ENCODE peak calls at places on chromosomes 4 and X, in seven cellular contexts. X is IMR-90, O is tibial nerve, H is suprapubic skin, Q is GM12878, B is uterus, M is endothelial cell of umbilical vein. I is an unnamed sample. For H3K4me1, the result is how much of the 10 kb centered on the place peaks cover.

GRCh38 chr4:986428-986948 is 356 bp upstream of the IDUA start:
- DNase-seq in Q (no peak), X (no peak), M (no peak), H (no peak), O (no peak), B (no peak), I (no peak)

GRCh38 chrX:1582686-1583437 is 8.5 kb upstream of the AKAP17A start:
- DNase-seq in M (no peak), B (no peak), X (no peak), Q (no peak), O (no peak), H (no peak), I (no peak)

GRCh38 chrX:103734125-103734760 is 23.5 kb downstream of the TMEM31 start:
- DNase-seq in B (no peak), M (no peak), H (no peak), O (no peak), Q (no peak), X (peak), I (no peak)

GRCh38 chr4:5391492-5391891 is 316.9 kb downstream of the EVC2 start:
- DNase-seq in O (no peak), H (no peak), M (no peak), Q (no peak), X (no peak), B (no peak), I (no peak)

GRCh38 chr4:41787931-41788330 is 39.4 kb upstream of the PHOX2B start:
- DNase-seq in B (no peak), Q (no peak), O (no peak), X (no peak), M (no peak), H (no peak), I (no peak)

GRCh38 chr4:39320381-39321115 is 45.6 kb downstream of the RFC1 start:
- DNase-seq in O (no peak), B (no peak), Q (no peak), H (no peak), M (peak), X (peak), I (no peak)

GRCh38 chr4:5589495-5589894 is 118.9 kb downstream of the EVC2 start:
- DNase-seq in Q (no peak), H (no peak), M (no peak), B (no peak), X (no peak), O (no peak), I (no peak)

GRCh38 chrX:132017431-132018185 is 5.5 kb upstream of the STK26 start:
- DNase-seq in X (no peak), B (no peak), H (no peak), O (no peak), M (no peak), Q (no peak), I (no peak)

GRCh38 chrX:125205084-125205917 is 114.4 kb upstream of the TEX13C start:
- DNase-seq in O (no peak), H (peak), M (no peak), Q (no peak), B (peak), X (no peak), I (peak)

GRCh38 chr4:951594-952468 is 19.6 kb downstream of the TMEM175 start:
- DNase-seq in H (no peak), X (no peak), O (no peak), B (no peak), M (no peak), Q (no peak), I (no peak)

GRCh38 chrX:12614266-12614665 is 176.9 kb upstream of the PRPS2 start:
- DNase-seq in M (no peak), B (no peak), X (no peak), Q (no peak), O (no peak), H (no peak), I (no peak)

GRCh38 chrX:70970482-70970999 is 39.6 kb upstream of the SLC7A3 start:
- DNase-seq in O (no peak), H (no peak), B (no peak), Q (no peak), X (peak), M (peak), I (no peak)

GRCh38 chrX:108417257-108417656 is 21.0 kb downstream of the COL4A6 start:
- DNase-seq in M (no peak), O (no peak), Q (no peak), H (no peak), B (no peak), X (no peak), I (no peak)

GRCh38 chrX:108419401-108419800 is 18.8 kb downstream of the COL4A6 start:
- DNase-seq in X (no peak), B (no peak), H (no peak), M (no peak), Q (no peak), O (no peak), I (no peak)

GRCh38 chrX:108415891-108416290 is 22.3 kb downstream of the COL4A6 start:
- DNase-seq in X (peak), O (no peak), B (no peak), H (no peak), M (peak), Q (no peak), I (no peak)

GRCh38 chrX:108412783-108413182 is 25.4 kb downstream of the COL4A6 start:
- DNase-seq in H (no peak), Q (no peak), M (no peak), X (no peak), B (no peak), O (no peak), I (no peak)

GRCh38 chrX:108415146-108415545 is 23.1 kb downstream of the COL4A6 start:
- DNase-seq in O (no peak), B (no peak), Q (no peak), X (no peak), H (no peak), M (peak), I (no peak)
- H3K4me1 ChIP-seq in O (under half), B (under half), Q (under half), X (under half), H (under half), M (under half), I (under half)

DNA sequence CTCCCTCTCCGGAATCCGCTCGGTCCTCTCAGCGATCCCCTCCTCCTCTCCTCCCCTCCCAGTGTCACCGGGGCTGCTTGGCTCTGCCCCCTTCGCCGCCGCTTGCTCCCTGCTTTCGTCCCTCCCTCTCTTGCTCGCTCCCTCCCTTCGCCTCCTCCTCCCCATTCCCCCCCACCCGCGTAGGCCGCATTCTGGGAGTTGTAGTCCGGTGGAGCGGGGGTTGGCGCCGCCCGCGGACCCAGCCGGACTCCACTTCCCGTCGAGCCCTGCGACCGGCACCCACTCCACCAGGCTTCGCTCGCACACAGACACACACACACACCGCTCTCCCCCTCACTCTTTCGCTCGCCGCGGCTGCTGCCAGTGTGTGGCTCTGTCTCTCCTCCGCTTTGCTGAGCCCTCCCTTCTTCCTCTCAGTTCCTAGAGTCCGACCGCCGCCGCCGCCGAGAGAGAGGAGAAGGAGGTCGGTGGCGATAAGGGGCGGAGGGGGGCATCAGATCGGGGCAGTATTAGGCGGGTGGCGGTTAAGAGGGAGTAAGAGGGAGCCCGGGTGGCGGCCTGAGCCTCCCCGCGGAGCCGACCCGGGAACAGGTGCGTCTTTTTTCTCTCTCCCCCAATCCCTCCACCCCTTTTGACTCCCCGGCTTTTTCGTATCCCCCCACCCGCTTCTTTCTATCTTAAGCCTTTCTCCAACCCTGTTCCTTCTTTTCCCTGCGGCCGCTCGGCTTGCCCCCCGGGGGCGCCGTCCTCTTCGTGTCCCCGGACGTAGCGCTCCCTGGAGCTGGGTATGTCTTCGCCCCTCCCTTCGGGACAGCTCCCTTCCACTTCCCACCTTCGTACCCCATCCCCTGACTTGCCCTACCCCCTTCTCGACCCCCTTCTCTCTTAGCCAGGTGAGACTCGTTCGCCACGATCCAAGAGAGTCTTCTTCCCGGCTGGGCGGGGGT is at the start of gene BCORL1:
- DNase-seq in H (peak), Q (peak), B (peak), O (peak), X (peak), M (peak), I (peak)
- TF ChIP-seq POLR2A in H (peak), Q (peak), B (peak), O (peak), X (peak), M (peak), I (peak)

GRCh38 chr4:180794352-180794751 is 1448.8 kb upstream of the TENM3 start:
- DNase-seq in H (no peak), X (no peak), Q (no peak), M (no peak), B (no peak), O (no peak), I (no peak)
- H3K27ac ChIP-seq in H (no peak), X (no peak), Q (no peak), M (no peak), B (no peak), O (no peak), I (no peak)

DNA sequence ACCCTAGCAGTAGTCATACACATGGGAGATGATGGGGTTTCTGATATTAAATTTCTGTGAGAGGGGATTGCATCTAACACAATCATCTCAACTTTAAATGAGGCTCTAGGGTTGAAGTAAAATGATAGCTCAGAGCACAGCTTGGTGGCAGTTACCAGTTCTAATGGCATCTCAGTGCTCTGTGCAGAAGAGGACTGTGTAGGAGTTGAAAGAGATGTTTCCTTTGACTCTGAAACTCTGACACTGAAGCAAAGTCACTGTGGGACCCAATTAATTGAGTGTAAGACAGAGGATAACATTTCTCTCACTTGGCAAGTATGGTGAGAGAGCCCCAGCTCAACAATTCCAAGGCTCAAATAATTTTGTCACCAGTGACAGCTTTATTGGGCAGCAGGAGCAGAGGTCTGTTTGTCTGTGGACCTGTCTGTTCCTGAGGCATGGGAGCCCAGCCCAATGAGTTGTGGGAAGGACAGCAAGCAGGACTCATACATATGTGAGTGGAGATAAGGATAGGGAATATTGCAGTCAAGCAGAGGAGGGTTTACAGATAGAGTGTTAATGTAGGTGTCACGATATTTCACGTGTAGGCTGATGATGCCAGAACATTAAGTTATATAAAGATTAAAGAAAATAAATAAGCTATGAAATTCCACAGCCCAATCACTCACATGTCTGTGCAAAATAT is 76.7 kb upstream of the NAF1 start:
- DNase-seq in M (no peak), O (no peak), H (no peak), X (no peak), B (no peak), Q (no peak), I (no peak)
- H3K4me1 ChIP-seq in M (under half), O (under half), H (under half), X (under half), B (under half), Q (under half), I (under half)

GRCh38 chr4:186249785-186250739 is 15.9 kb upstream of the F11 start:
- DNase-seq in Q (no peak), O (no peak), B (no peak), X (peak), H (no peak), M (no peak), I (no peak)
- TF ChIP-seq POLR2A in Q (no peak), O (no peak), B (no peak), X (no peak), H (no peak), M (no peak), I (no peak)